ENCODE peak calls at places on chromosomes 2 and 18, in ten cellular contexts. One of them, this sample, is unnamed.

GRCh38 chr2:207983654-207984053 is 41.7 kb downstream of the PLEKHM3 start:
- DNase-seq in activated T-cell treated with anti-CD3 and anti-CD28 coated beads for 4 hours: no peak
- DNase-seq in HFFc6: no peak
- DNase-seq in T-helper 1 cell: no peak
- DNase-seq in body of pancreas: no peak
- DNase-seq in HT1080: no peak
- DNase-seq in NT2/D1: no peak
- DNase-seq in stimulated activated CD8-positive, alpha-beta memory T cell treated with anti-CD3 and anti-CD28 coated beads, Interleukin-2, amount 100 ng/mL, for 48 hours: no peak
- DNase-seq in stimulated activated CD4-positive, alpha-beta T cell treated with anti-CD3 and anti-CD28 coated beads, Interleukin-2, amount 100 ng/mL, for 48 hours: no peak
- DNase-seq in LoVo: no peak
- DNase-seq in this sample: no peak

GRCh38 chr2:199928226-199928625 is 17.1 kb downstream of the C2orf69 start:
- DNase-seq in activated T-cell treated with anti-CD3 and anti-CD28 coated beads for 4 hours: no peak
- DNase-seq in stimulated activated CD8-positive, alpha-beta memory T cell treated with anti-CD3 and anti-CD28 coated beads, Interleukin-2, amount 100 ng/mL, for 48 hours: no peak
- DNase-seq in HT1080: no peak
- DNase-seq in body of pancreas: no peak
- DNase-seq in T-helper 1 cell: no peak
- DNase-seq in LoVo: no peak
- DNase-seq in stimulated activated CD4-positive, alpha-beta T cell treated with anti-CD3 and anti-CD28 coated beads, Interleukin-2, amount 100 ng/mL, for 48 hours: no peak
- DNase-seq in HFFc6: no peak
- DNase-seq in NT2/D1: no peak
- DNase-seq in this sample: no peak

GRCh38 chr2:29016500-29016899 is 35.4 kb downstream of the TOGARAM2 start:
- DNase-seq in activated T-cell treated with anti-CD3 and anti-CD28 coated beads for 4 hours: no peak
- DNase-seq in stimulated activated CD8-positive, alpha-beta memory T cell treated with anti-CD3 and anti-CD28 coated beads, Interleukin-2, amount 100 ng/mL, for 48 hours: no peak
- DNase-seq in T-helper 1 cell: no peak
- DNase-seq in stimulated activated CD4-positive, alpha-beta T cell treated with anti-CD3 and anti-CD28 coated beads, Interleukin-2, amount 100 ng/mL, for 48 hours: no peak
- DNase-seq in NT2/D1: no peak
- DNase-seq in LoVo: no peak
- DNase-seq in HT1080: no peak
- DNase-seq in body of pancreas: no peak
- DNase-seq in HFFc6: no peak
- DNase-seq in this sample: peak; percentile 89

GRCh38 chr2:15997728-15998280 is 57.5 kb downstream of the MYCN start:
- DNase-seq in stimulated activated CD4-positive, alpha-beta T cell treated with anti-CD3 and anti-CD28 coated beads, Interleukin-2, amount 100 ng/mL, for 48 hours: no peak
- DNase-seq in NT2/D1: no peak
- DNase-seq in body of pancreas: no peak
- DNase-seq in HFFc6: no peak
- DNase-seq in stimulated activated CD8-positive, alpha-beta memory T cell treated with anti-CD3 and anti-CD28 coated beads, Interleukin-2, amount 100 ng/mL, for 48 hours: no peak
- DNase-seq in T-helper 1 cell: no peak
- DNase-seq in LoVo: no peak
- DNase-seq in HT1080: no peak
- DNase-seq in activated T-cell treated with anti-CD3 and anti-CD28 coated beads for 4 hours: no peak
- DNase-seq in this sample: no peak

GRCh38 chr2:23526835-23527790 is 142.1 kb downstream of the KLHL29 start:
- DNase-seq in activated T-cell treated with anti-CD3 and anti-CD28 coated beads for 4 hours: no peak
- DNase-seq in HT1080: no peak
- DNase-seq in HFFc6: no peak
- DNase-seq in NT2/D1: no peak
- DNase-seq in body of pancreas: no peak
- DNase-seq in LoVo: no peak
- DNase-seq in stimulated activated CD4-positive, alpha-beta T cell treated with anti-CD3 and anti-CD28 coated beads, Interleukin-2, amount 100 ng/mL, for 48 hours: no peak
- DNase-seq in T-helper 1 cell: no peak
- DNase-seq in stimulated activated CD8-positive, alpha-beta memory T cell treated with anti-CD3 and anti-CD28 coated beads, Interleukin-2, amount 100 ng/mL, for 48 hours: no peak
- DNase-seq in this sample: no peak

GRCh38 chr2:30798536-30798991 is 8.7 kb downstream of the CAPN13 start:
- DNase-seq in HFFc6: no peak
- DNase-seq in activated T-cell treated with anti-CD3 and anti-CD28 coated beads for 4 hours: no peak
- DNase-seq in NT2/D1: no peak
- DNase-seq in body of pancreas: no peak
- DNase-seq in LoVo: no peak
- DNase-seq in stimulated activated CD4-positive, alpha-beta T cell treated with anti-CD3 and anti-CD28 coated beads, Interleukin-2, amount 100 ng/mL, for 48 hours: no peak
- DNase-seq in HT1080: no peak
- DNase-seq in stimulated activated CD8-positive, alpha-beta memory T cell treated with anti-CD3 and anti-CD28 coated beads, Interleukin-2, amount 100 ng/mL, for 48 hours: no peak
- DNase-seq in T-helper 1 cell: no peak
- DNase-seq in this sample: no peak

GRCh38 chr2:60641866-60642788 is 88.7 kb upstream of the BCL11A start:
- DNase-seq in activated T-cell treated with anti-CD3 and anti-CD28 coated beads for 4 hours: peak; percentile 17
- DNase-seq in NT2/D1: peak; percentile 18
- DNase-seq in stimulated activated CD8-positive, alpha-beta memory T cell treated with anti-CD3 and anti-CD28 coated beads, Interleukin-2, amount 100 ng/mL, for 48 hours: no peak
- DNase-seq in HT1080: peak; percentile 13
- DNase-seq in stimulated activated CD4-positive, alpha-beta T cell treated with anti-CD3 and anti-CD28 coated beads, Interleukin-2, amount 100 ng/mL, for 48 hours: peak; percentile 18
- DNase-seq in HFFc6: peak; percentile 31
- DNase-seq in body of pancreas: peak; percentile 37
- DNase-seq in LoVo: peak; percentile 40
- DNase-seq in T-helper 1 cell: no peak
- DNase-seq in this sample: no peak

GRCh38 chr2:207182916-207183315 is 17.2 kb upstream of the KLF7 start:
- DNase-seq in NT2/D1: no peak
- DNase-seq in HFFc6: peak; percentile 75
- DNase-seq in T-helper 1 cell: no peak
- DNase-seq in HT1080: no peak
- DNase-seq in activated T-cell treated with anti-CD3 and anti-CD28 coated beads for 4 hours: no peak
- DNase-seq in body of pancreas: no peak
- DNase-seq in stimulated activated CD4-positive, alpha-beta T cell treated with anti-CD3 and anti-CD28 coated beads, Interleukin-2, amount 100 ng/mL, for 48 hours: no peak
- DNase-seq in LoVo: no peak
- DNase-seq in stimulated activated CD8-positive, alpha-beta memory T cell treated with anti-CD3 and anti-CD28 coated beads, Interleukin-2, amount 100 ng/mL, for 48 hours: no peak
- DNase-seq in this sample: no peak

GRCh38 chr2:229268626-229269025 is 2.5 kb downstream of the PID1 start:
- DNase-seq in stimulated activated CD4-positive, alpha-beta T cell treated with anti-CD3 and anti-CD28 coated beads, Interleukin-2, amount 100 ng/mL, for 48 hours: no peak
- DNase-seq in body of pancreas: no peak
- DNase-seq in activated T-cell treated with anti-CD3 and anti-CD28 coated beads for 4 hours: no peak
- DNase-seq in HFFc6: peak; percentile 62
- DNase-seq in T-helper 1 cell: no peak
- DNase-seq in LoVo: peak; percentile 41
- DNase-seq in NT2/D1: no peak
- DNase-seq in stimulated activated CD8-positive, alpha-beta memory T cell treated with anti-CD3 and anti-CD28 coated beads, Interleukin-2, amount 100 ng/mL, for 48 hours: no peak
- DNase-seq in HT1080: no peak
- DNase-seq in this sample: no peak

GRCh38 chr18:23882616-23883276 is 131.8 kb upstream of the TTC39C start:
- DNase-seq in HT1080: no peak
- DNase-seq in T-helper 1 cell: no peak
- DNase-seq in NT2/D1: no peak
- DNase-seq in stimulated activated CD4-positive, alpha-beta T cell treated with anti-CD3 and anti-CD28 coated beads, Interleukin-2, amount 100 ng/mL, for 48 hours: no peak
- DNase-seq in stimulated activated CD8-positive, alpha-beta memory T cell treated with anti-CD3 and anti-CD28 coated beads, Interleukin-2, amount 100 ng/mL, for 48 hours: no peak
- DNase-seq in HFFc6: no peak
- DNase-seq in LoVo: no peak
- DNase-seq in body of pancreas: no peak
- DNase-seq in activated T-cell treated with anti-CD3 and anti-CD28 coated beads for 4 hours: no peak
- DNase-seq in this sample: no peak

GRCh38 chr2:165640232-165640923 is 153.7 kb downstream of the GALNT3 start:
- DNase-seq in NT2/D1: no peak
- DNase-seq in LoVo: no peak
- DNase-seq in HFFc6: no peak
- DNase-seq in activated T-cell treated with anti-CD3 and anti-CD28 coated beads for 4 hours: no peak
- DNase-seq in T-helper 1 cell: no peak
- DNase-seq in HT1080: no peak
- DNase-seq in body of pancreas: no peak
- DNase-seq in stimulated activated CD8-positive, alpha-beta memory T cell treated with anti-CD3 and anti-CD28 coated beads, Interleukin-2, amount 100 ng/mL, for 48 hours: no peak
- DNase-seq in stimulated activated CD4-positive, alpha-beta T cell treated with anti-CD3 and anti-CD28 coated beads, Interleukin-2, amount 100 ng/mL, for 48 hours: no peak
- DNase-seq in this sample: no peak

GRCh38 chr2:152335851-152336102 is 803 bp downstream of the FMNL2 start:
- DNase-seq in HT1080: no peak
- DNase-seq in stimulated activated CD4-positive, alpha-beta T cell treated with anti-CD3 and anti-CD28 coated beads, Interleukin-2, amount 100 ng/mL, for 48 hours: no peak
- DNase-seq in NT2/D1: no peak
- DNase-seq in activated T-cell treated with anti-CD3 and anti-CD28 coated beads for 4 hours: no peak
- DNase-seq in stimulated activated CD8-positive, alpha-beta memory T cell treated with anti-CD3 and anti-CD28 coated beads, Interleukin-2, amount 100 ng/mL, for 48 hours: no peak
- DNase-seq in LoVo: no peak
- DNase-seq in body of pancreas: no peak
- DNase-seq in HFFc6: no peak
- DNase-seq in T-helper 1 cell: no peak
- DNase-seq in this sample: peak; percentile 80